ENCODE peak calls at places on chromosomes 13 and 19, in ten cellular contexts. One of them, this sample, is unnamed.

GRCh38 chr19:49189259-49189658 is 31.7 kb downstream of the TRPM4 start:
- DNase-seq in CD8-positive, alpha-beta T cell: no peak
- DNase-seq in SK-N-SH: no peak
- DNase-seq in GM20000: no peak
- DNase-seq in left ventricle myocardium inferior: no peak
- DNase-seq in tibial artery: no peak
- DNase-seq in lower leg skin: no peak
- DNase-seq in CD4-positive, alpha-beta T cell: no peak
- DNase-seq in upper lobe of right lung: no peak
- DNase-seq in heart right ventricle: no peak
- DNase-seq in this sample: no peak

GRCh38 chr13:32840840-32841713 is 175.1 kb upstream of the KL start:
- DNase-seq in CD8-positive, alpha-beta T cell: no peak
- DNase-seq in SK-N-SH: no peak
- DNase-seq in GM20000: peak; percentile 45
- DNase-seq in left ventricle myocardium inferior: peak; percentile 57
- DNase-seq in tibial artery: no peak
- DNase-seq in lower leg skin: no peak
- DNase-seq in CD4-positive, alpha-beta T cell: no peak
- DNase-seq in upper lobe of right lung: no peak
- DNase-seq in heart right ventricle: peak; percentile 68
- DNase-seq in this sample: no peak

GRCh38 chr19:45878043-45878794 is 7.7 kb downstream of the IRF2BP1 start:
- DNase-seq in CD8-positive, alpha-beta T cell: no peak
- DNase-seq in SK-N-SH: no peak
- DNase-seq in GM20000: no peak
- DNase-seq in left ventricle myocardium inferior: no peak
- DNase-seq in tibial artery: no peak
- DNase-seq in lower leg skin: no peak
- DNase-seq in CD4-positive, alpha-beta T cell: no peak
- DNase-seq in upper lobe of right lung: peak; percentile 79
- DNase-seq in heart right ventricle: no peak
- DNase-seq in this sample: no peak

GRCh38 chr19:18967358-18968146 is 26.5 kb upstream of the HOMER3 start:
- DNase-seq in CD8-positive, alpha-beta T cell: no peak
- DNase-seq in SK-N-SH: no peak
- DNase-seq in GM20000: no peak
- DNase-seq in left ventricle myocardium inferior: peak; percentile 60
- DNase-seq in tibial artery: peak; percentile 68
- DNase-seq in lower leg skin: peak; percentile 96
- DNase-seq in CD4-positive, alpha-beta T cell: no peak
- DNase-seq in upper lobe of right lung: peak; percentile 71
- DNase-seq in heart right ventricle: peak; percentile 43
- DNase-seq in this sample: no peak

GRCh38 chr19:56403261-56403660 is 871 bp upstream of the ZNF583 start:
- DNase-seq in CD8-positive, alpha-beta T cell: no peak
- DNase-seq in SK-N-SH: no peak
- DNase-seq in GM20000: peak; percentile 11
- DNase-seq in left ventricle myocardium inferior: no peak
- DNase-seq in tibial artery: no peak
- DNase-seq in lower leg skin: no peak
- DNase-seq in CD4-positive, alpha-beta T cell: no peak
- DNase-seq in upper lobe of right lung: no peak
- DNase-seq in heart right ventricle: no peak
- DNase-seq in this sample: no peak

GRCh38 chr13:41905600-41906254 is 55.2 kb downstream of the VWA8 start:
- DNase-seq in CD8-positive, alpha-beta T cell: no peak
- DNase-seq in SK-N-SH: peak; percentile 33
- DNase-seq in GM20000: peak; percentile 59
- DNase-seq in left ventricle myocardium inferior: no peak
- DNase-seq in tibial artery: no peak
- DNase-seq in lower leg skin: no peak
- DNase-seq in CD4-positive, alpha-beta T cell: no peak
- DNase-seq in upper lobe of right lung: no peak
- DNase-seq in heart right ventricle: no peak
- DNase-seq in this sample: no peak

GRCh38 chr19:14715841-14716240 is 26.0 kb downstream of the ZNF333 start:
- DNase-seq in CD8-positive, alpha-beta T cell: no peak
- DNase-seq in SK-N-SH: no peak
- DNase-seq in GM20000: no peak
- DNase-seq in left ventricle myocardium inferior: no peak
- DNase-seq in tibial artery: no peak
- DNase-seq in lower leg skin: peak; percentile 61
- DNase-seq in CD4-positive, alpha-beta T cell: no peak
- DNase-seq in upper lobe of right lung: no peak
- DNase-seq in heart right ventricle: no peak
- DNase-seq in this sample: no peak

GRCh38 chr13:58165617-58166016 is 534.1 kb downstream of the PCDH17 start:
- DNase-seq in CD8-positive, alpha-beta T cell: no peak
- DNase-seq in SK-N-SH: no peak
- DNase-seq in GM20000: no peak
- DNase-seq in left ventricle myocardium inferior: no peak
- DNase-seq in tibial artery: no peak
- DNase-seq in lower leg skin: no peak
- DNase-seq in CD4-positive, alpha-beta T cell: no peak
- DNase-seq in upper lobe of right lung: no peak
- DNase-seq in heart right ventricle: no peak
- DNase-seq in this sample: no peak

GRCh38 chr13:36796052-36796451 is 23.0 kb upstream of the RFXAP start:
- DNase-seq in CD8-positive, alpha-beta T cell: no peak
- DNase-seq in SK-N-SH: no peak
- DNase-seq in GM20000: no peak
- DNase-seq in left ventricle myocardium inferior: no peak
- DNase-seq in tibial artery: no peak
- DNase-seq in lower leg skin: no peak
- DNase-seq in CD4-positive, alpha-beta T cell: no peak
- DNase-seq in upper lobe of right lung: no peak
- DNase-seq in heart right ventricle: no peak
- DNase-seq in this sample: no peak

GRCh38 chr13:68152414-68152813 is 922.3 kb upstream of the PCDH9 start:
- DNase-seq in CD8-positive, alpha-beta T cell: no peak
- DNase-seq in SK-N-SH: no peak
- DNase-seq in GM20000: no peak
- DNase-seq in left ventricle myocardium inferior: no peak
- DNase-seq in tibial artery: no peak
- DNase-seq in lower leg skin: no peak
- DNase-seq in CD4-positive, alpha-beta T cell: no peak
- DNase-seq in upper lobe of right lung: no peak
- DNase-seq in heart right ventricle: no peak
- DNase-seq in this sample: no peak
- TF ChIP-seq CTCF in CD8-positive, alpha-beta T cell: no peak
- TF ChIP-seq CTCF in SK-N-SH: no peak
- TF ChIP-seq CTCF in GM20000: no peak
- TF ChIP-seq CTCF in left ventricle myocardium inferior: no peak
- TF ChIP-seq CTCF in tibial artery: no peak
- TF ChIP-seq CTCF in lower leg skin: no peak
- TF ChIP-seq CTCF in CD4-positive, alpha-beta T cell: no peak
- TF ChIP-seq CTCF in upper lobe of right lung: no peak
- TF ChIP-seq CTCF in heart right ventricle: no peak
- TF ChIP-seq CTCF in this sample: no peak

DNA sequence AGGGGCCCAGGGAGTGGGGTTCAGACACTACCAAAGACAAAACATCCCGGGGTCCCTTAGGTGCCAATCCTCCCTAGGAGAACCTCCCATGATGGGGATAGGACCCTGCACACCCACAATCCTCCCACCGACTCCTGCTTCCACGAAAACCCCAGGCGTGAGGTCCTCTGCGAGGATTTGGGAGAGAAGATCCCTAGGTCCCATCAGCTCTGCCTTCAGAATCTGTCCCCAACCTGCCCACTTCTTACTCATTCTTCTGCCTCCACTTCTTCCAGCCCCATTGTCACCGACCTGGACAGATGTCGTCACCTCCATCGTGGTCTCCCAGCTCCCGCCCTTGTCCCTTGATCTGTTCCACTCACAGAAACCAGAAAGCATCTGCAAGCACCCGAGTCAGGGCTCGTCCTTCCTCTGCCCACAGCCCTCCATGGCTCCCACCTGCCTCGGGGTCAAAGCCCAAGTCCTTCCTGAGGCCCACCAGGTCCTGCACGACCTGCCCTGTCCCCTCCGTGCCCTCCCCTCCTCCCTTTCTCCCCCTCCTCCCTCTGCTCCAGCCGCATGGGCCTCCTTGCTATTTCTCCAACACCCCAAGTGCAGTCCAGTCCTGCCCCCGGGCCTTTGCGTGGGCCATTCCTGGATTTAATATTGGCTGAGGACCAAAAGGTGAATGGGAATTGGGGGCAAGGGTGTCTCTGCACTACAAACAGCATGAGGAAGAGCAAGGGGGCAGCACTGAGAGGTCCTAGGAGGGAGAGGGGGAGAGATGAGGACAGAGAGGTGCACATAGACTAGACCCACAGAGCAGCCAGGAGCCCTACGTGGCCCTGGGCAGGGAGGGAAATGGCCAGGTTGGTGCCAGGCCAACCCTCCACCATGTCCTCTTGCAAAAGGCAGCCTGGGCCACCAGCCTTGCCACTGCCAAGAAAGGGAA is 51.3 kb downstream of the PTPRS start:
- DNase-seq in CD8-positive, alpha-beta T cell: no peak
- DNase-seq in SK-N-SH: peak; percentile 35
- DNase-seq in GM20000: no peak
- DNase-seq in left ventricle myocardium inferior: no peak
- DNase-seq in tibial artery: no peak
- DNase-seq in lower leg skin: no peak
- DNase-seq in CD4-positive, alpha-beta T cell: no peak
- DNase-seq in upper lobe of right lung: no peak
- DNase-seq in heart right ventricle: no peak
- DNase-seq in this sample: no peak
- TF ChIP-seq CTCF in CD8-positive, alpha-beta T cell: no peak
- TF ChIP-seq CTCF in SK-N-SH: no peak
- TF ChIP-seq CTCF in GM20000: no peak
- TF ChIP-seq CTCF in left ventricle myocardium inferior: no peak
- TF ChIP-seq CTCF in tibial artery: no peak
- TF ChIP-seq CTCF in lower leg skin: no peak
- TF ChIP-seq CTCF in CD4-positive, alpha-beta T cell: no peak
- TF ChIP-seq CTCF in upper lobe of right lung: no peak
- TF ChIP-seq CTCF in heart right ventricle: no peak
- TF ChIP-seq CTCF in this sample: no peak

GRCh38 chr19:30391052-30391451 is 18.9 kb downstream of the ZNF536 start:
- DNase-seq in CD8-positive, alpha-beta T cell: no peak
- DNase-seq in SK-N-SH: no peak
- DNase-seq in GM20000: no peak
- DNase-seq in left ventricle myocardium inferior: no peak
- DNase-seq in tibial artery: no peak
- DNase-seq in lower leg skin: no peak
- DNase-seq in CD4-positive, alpha-beta T cell: no peak
- DNase-seq in upper lobe of right lung: no peak
- DNase-seq in heart right ventricle: no peak
- DNase-seq in this sample: no peak
- TF ChIP-seq CTCF in CD8-positive, alpha-beta T cell: no peak
- TF ChIP-seq CTCF in SK-N-SH: no peak
- TF ChIP-seq CTCF in GM20000: no peak
- TF ChIP-seq CTCF in left ventricle myocardium inferior: no peak
- TF ChIP-seq CTCF in tibial artery: no peak
- TF ChIP-seq CTCF in lower leg skin: no peak
- TF ChIP-seq CTCF in CD4-positive, alpha-beta T cell: no peak
- TF ChIP-seq CTCF in upper lobe of right lung: no peak
- TF ChIP-seq CTCF in heart right ventricle: no peak
- TF ChIP-seq CTCF in this sample: no peak

DNA sequence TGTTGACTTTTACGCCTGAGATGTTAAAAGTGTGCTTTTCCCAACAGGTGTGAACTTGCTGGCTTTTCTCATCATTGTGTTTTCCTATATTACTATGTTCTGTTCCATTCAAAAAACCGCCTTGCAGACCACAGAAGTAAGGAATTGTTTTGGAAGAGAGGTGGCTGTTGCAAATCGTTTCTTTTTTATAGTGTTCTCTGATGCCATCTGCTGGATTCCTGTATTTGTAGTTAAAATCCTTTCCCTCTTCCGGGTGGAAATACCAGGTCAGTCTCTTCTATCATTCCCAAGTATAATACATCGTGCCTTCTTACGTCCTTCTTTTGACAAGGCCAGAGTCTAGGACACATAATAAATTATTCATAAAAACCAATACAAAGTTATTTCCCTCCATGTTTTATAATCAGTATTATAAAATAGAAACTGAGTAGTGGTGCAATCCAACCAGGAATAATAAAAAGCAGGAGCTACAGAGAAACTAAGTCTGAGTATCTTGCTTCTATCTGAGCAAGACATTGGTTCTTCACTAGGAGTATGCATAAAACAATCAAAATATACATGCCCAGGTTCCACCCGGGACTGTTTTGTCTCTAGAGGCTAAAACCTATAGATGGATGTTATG is 57.9 kb downstream of the RXFP2 start:
- DNase-seq in CD8-positive, alpha-beta T cell: no peak
- DNase-seq in SK-N-SH: peak; percentile 61
- DNase-seq in GM20000: no peak
- DNase-seq in left ventricle myocardium inferior: no peak
- DNase-seq in tibial artery: no peak
- DNase-seq in lower leg skin: no peak
- DNase-seq in CD4-positive, alpha-beta T cell: no peak
- DNase-seq in upper lobe of right lung: no peak
- DNase-seq in heart right ventricle: no peak
- DNase-seq in this sample: no peak
- TF ChIP-seq CTCF in CD8-positive, alpha-beta T cell: no peak
- TF ChIP-seq CTCF in SK-N-SH: peak; percentile 68
- TF ChIP-seq CTCF in GM20000: no peak
- TF ChIP-seq CTCF in left ventricle myocardium inferior: peak; percentile 56
- TF ChIP-seq CTCF in tibial artery: peak; percentile 50
- TF ChIP-seq CTCF in lower leg skin: no peak
- TF ChIP-seq CTCF in CD4-positive, alpha-beta T cell: no peak
- TF ChIP-seq CTCF in upper lobe of right lung: peak; percentile 42
- TF ChIP-seq CTCF in heart right ventricle: peak; percentile 44
- TF ChIP-seq CTCF in this sample: no peak

GRCh38 chr19:30968210-30968609 is 381.0 kb downstream of the TSHZ3 start:
- DNase-seq in CD8-positive, alpha-beta T cell: no peak
- DNase-seq in SK-N-SH: no peak
- DNase-seq in GM20000: no peak
- DNase-seq in left ventricle myocardium inferior: no peak
- DNase-seq in tibial artery: no peak
- DNase-seq in lower leg skin: no peak
- DNase-seq in CD4-positive, alpha-beta T cell: no peak
- DNase-seq in upper lobe of right lung: no peak
- DNase-seq in heart right ventricle: no peak
- DNase-seq in this sample: no peak
- TF ChIP-seq CTCF in CD8-positive, alpha-beta T cell: no peak
- TF ChIP-seq CTCF in SK-N-SH: peak; percentile 23
- TF ChIP-seq CTCF in GM20000: no peak
- TF ChIP-seq CTCF in left ventricle myocardium inferior: no peak
- TF ChIP-seq CTCF in tibial artery: no peak
- TF ChIP-seq CTCF in lower leg skin: no peak
- TF ChIP-seq CTCF in CD4-positive, alpha-beta T cell: no peak
- TF ChIP-seq CTCF in upper lobe of right lung: no peak
- TF ChIP-seq CTCF in heart right ventricle: no peak
- TF ChIP-seq CTCF in this sample: no peak

DNA sequence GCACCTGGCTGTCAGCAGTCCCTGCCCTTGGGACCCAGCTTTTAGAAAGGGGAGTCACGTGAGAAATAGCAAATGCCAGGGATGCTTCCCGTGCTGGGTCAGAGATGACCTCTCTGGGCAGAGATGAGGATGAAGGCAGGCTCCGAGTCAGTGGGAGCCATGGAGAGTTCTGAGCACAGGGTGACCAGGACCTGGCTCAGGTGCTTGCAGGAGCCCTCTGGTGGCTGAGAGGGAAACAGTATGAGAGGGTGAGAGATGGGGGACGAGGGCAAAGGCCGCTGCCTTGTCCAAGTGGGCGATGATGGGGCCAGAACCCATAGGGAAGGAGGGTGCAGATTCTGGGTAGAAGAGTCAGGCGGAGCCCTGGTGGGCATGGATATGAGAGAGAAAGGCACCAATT is 15.8 kb downstream of the TMED1 start:
- DNase-seq in CD8-positive, alpha-beta T cell: no peak
- DNase-seq in SK-N-SH: peak; percentile 58
- DNase-seq in GM20000: no peak
- DNase-seq in left ventricle myocardium inferior: no peak
- DNase-seq in tibial artery: no peak
- DNase-seq in lower leg skin: no peak
- DNase-seq in CD4-positive, alpha-beta T cell: no peak
- DNase-seq in upper lobe of right lung: no peak
- DNase-seq in heart right ventricle: no peak
- DNase-seq in this sample: no peak
- TF ChIP-seq CTCF in CD8-positive, alpha-beta T cell: no peak
- TF ChIP-seq CTCF in SK-N-SH: peak; percentile 42
- TF ChIP-seq CTCF in GM20000: no peak
- TF ChIP-seq CTCF in left ventricle myocardium inferior: peak; percentile 40
- TF ChIP-seq CTCF in tibial artery: no peak
- TF ChIP-seq CTCF in lower leg skin: no peak
- TF ChIP-seq CTCF in CD4-positive, alpha-beta T cell: no peak
- TF ChIP-seq CTCF in upper lobe of right lung: no peak
- TF ChIP-seq CTCF in heart right ventricle: peak; percentile 12
- TF ChIP-seq CTCF in this sample: no peak